ENCODE peak calls at places on chromosomes 1 and 21, in eight cellular contexts. N is heart right ventricle, X is kidney, P is A549, Y is iPS DF 6.9, R is breast epithelium, I is esophagus muscularis mucosa, U is heart left ventricle. W is an unnamed sample. For H3K4me1, the result is how much of the 10 kb centered on the place peaks cover.

GRCh38 chr1:43878440-43878839 is 55.2 kb upstream of the ARTN start:
- DNase-seq in N (no peak), X (no peak), P (no peak), Y (no peak), R (no peak), I (no peak), U (no peak), W (no peak)

GRCh38 chr21:36699546-36700294 is 805 bp downstream of the SIM2 start:
- DNase-seq in N (no peak), X (no peak), P (no peak), Y (no peak), R (no peak), I (no peak), U (no peak), W (peak)

GRCh38 chr1:44500181-44501021 is 95.3 kb downstream of the RNF220 start:
- DNase-seq in N (peak), X (no peak), P (no peak), Y (no peak), R (no peak), I (no peak), U (no peak), W (no peak)

GRCh38 chr1:187509091-187509490 is 680.3 kb downstream of the PLA2G4A start:
- DNase-seq in N (no peak), X (no peak), P (peak), Y (no peak), R (no peak), I (no peak), U (no peak), W (no peak)

GRCh38 chr1:229991104-229991513 is 75.9 kb upstream of the GALNT2 start:
- DNase-seq in N (no peak), X (no peak), P (no peak), Y (no peak), R (no peak), I (peak), U (no peak), W (no peak)

GRCh38 chr1:28322209-28322608 is 6.6 kb upstream of the MED18 start:
- DNase-seq in N (no peak), X (no peak), P (peak), Y (no peak), R (no peak), I (no peak), U (no peak), W (no peak)

GRCh38 chr1:226223157-226223785 is at the start of gene MIXL1:
- DNase-seq in N (no peak), X (peak), P (no peak), Y (no peak), R (no peak), I (no peak), U (no peak), W (no peak)

GRCh38 chr1:74772945-74773344 is 40.0 kb downstream of the TYW3 start:
- DNase-seq in N (no peak), X (no peak), P (no peak), Y (no peak), R (no peak), I (no peak), U (no peak), W (no peak)

GRCh38 chr1:235423214-235423652 is 56.0 kb downstream of the TBCE start:
- DNase-seq in N (no peak), X (no peak), P (no peak), Y (no peak), R (no peak), I (no peak), U (no peak), W (no peak)

GRCh38 chr1:227898502-227899140 is 49.1 kb downstream of the WNT9A start:
- DNase-seq in N (peak), X (peak), P (no peak), Y (no peak), R (peak), I (no peak), U (peak), W (peak)

GRCh38 chr1:178688244-178688643 is 36.8 kb upstream of the RALGPS2 start:
- DNase-seq in N (no peak), X (no peak), P (no peak), Y (no peak), R (no peak), I (no peak), U (peak), W (no peak)

GRCh38 chr1:203871114-203871875 is 9.9 kb downstream of the SNRPE start:
- DNase-seq in N (peak), X (no peak), P (peak), Y (peak), R (no peak), I (no peak), U (no peak), W (no peak)

GRCh38 chr1:43997295-43997694 is 5.9 kb downstream of the CCDC24 start:
- DNase-seq in N (no peak), X (no peak), P (no peak), Y (no peak), R (no peak), I (no peak), U (no peak), W (no peak)

GRCh38 chr1:38561110-38561509 is 298.5 kb downstream of the RRAGC start:
- DNase-seq in N (no peak), X (no peak), P (no peak), Y (no peak), R (no peak), I (no peak), U (no peak), W (no peak)

GRCh38 chr1:248858096-248858890 is 592 bp downstream of the ZNF692 start:
- DNase-seq in N (peak), X (peak), P (peak), Y (no peak), R (peak), I (no peak), U (peak), W (peak)

GRCh38 chr1:8985915-8986813 is 40.1 kb downstream of the SLC2A7 start:
- DNase-seq in N (peak), X (peak), P (peak), Y (no peak), R (peak), I (no peak), U (peak), W (peak)

GRCh38 chr1:22119626-22120468 is 23.1 kb downstream of the WNT4 start:
- DNase-seq in N (no peak), X (no peak), P (no peak), Y (no peak), R (no peak), I (no peak), U (peak), W (no peak)

GRCh38 chr1:157691285-157691920 is 9.2 kb downstream of the FCRL3 start:
- DNase-seq in N (no peak), X (no peak), P (peak), Y (peak), R (no peak), I (no peak), U (no peak), W (no peak)

GRCh38 chr1:27018316-27018715 is 5.7 kb upstream of the TENT5B start:
- DNase-seq in N (no peak), X (no peak), P (no peak), Y (no peak), R (no peak), I (no peak), U (no peak), W (no peak)

DNA sequence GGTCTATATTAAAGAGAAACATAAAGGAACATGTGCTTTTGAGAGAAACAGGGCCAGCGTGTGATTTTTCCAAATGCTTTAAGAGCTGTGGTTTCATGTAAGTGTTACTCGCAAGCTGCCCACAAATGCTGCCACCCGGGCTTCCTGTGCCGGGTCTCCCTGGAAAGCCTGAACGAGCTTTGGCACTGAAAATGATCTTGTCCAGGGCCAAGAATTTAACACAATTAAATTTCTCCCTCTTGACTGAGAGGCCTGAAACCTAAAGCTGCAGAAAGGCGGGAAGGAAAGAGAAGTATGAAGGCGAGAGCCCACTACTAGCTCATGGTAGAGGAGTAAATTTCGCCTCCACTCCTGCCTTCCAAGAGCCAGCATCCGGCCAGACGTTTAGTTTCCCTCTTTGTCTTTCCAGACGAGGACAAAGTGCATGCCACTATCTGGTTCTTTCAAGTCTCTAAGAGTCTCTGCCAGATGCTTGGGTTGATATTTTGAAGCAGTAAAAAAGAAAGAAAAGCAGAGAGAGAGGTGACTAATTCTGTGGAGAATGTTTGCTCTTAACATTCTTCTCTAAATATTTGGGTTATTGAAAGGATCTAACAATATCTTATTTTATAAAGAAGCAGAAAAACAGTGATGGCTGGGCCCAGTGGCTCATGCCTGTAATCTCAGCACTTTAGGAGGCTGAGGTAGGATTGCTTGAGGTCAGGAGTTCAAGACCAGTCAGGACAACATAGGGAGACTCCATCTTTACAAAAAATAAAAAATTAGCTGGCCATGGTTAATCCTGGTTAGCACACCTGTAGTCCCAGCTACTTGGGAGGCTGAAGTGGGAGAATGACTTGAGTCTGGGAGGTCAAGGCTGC is 100.0 kb upstream of the HNRNPU start:
- DNase-seq in N (no peak), X (no peak), P (peak), Y (no peak), R (no peak), I (no peak), U (no peak), W (no peak)
- H3K4me3 ChIP-seq in N (no peak), X (no peak), P (no peak), Y (no peak), R (peak), I (peak), U (no peak), W (peak)

GRCh38 chr1:112702067-112702395 is 4.9 kb downstream of the RHOC start:
- DNase-seq in N (no peak), X (no peak), P (no peak), Y (no peak), R (no peak), I (no peak), U (no peak), W (no peak)
- H3K4me1 ChIP-seq in N (under half), X (half or more), P (half or more), Y (under half), R (under half), I (half or more), U (half or more), W (under half)

GRCh38 chr1:186502087-186502486 is 41.2 kb upstream of the PDC start:
- DNase-seq in N (no peak), X (no peak), P (no peak), Y (no peak), R (no peak), I (no peak), U (no peak), W (no peak)
- H3K27ac ChIP-seq in N (no peak), X (no peak), P (peak), Y (no peak), R (no peak), I (no peak), U (no peak), W (no peak)

DNA sequence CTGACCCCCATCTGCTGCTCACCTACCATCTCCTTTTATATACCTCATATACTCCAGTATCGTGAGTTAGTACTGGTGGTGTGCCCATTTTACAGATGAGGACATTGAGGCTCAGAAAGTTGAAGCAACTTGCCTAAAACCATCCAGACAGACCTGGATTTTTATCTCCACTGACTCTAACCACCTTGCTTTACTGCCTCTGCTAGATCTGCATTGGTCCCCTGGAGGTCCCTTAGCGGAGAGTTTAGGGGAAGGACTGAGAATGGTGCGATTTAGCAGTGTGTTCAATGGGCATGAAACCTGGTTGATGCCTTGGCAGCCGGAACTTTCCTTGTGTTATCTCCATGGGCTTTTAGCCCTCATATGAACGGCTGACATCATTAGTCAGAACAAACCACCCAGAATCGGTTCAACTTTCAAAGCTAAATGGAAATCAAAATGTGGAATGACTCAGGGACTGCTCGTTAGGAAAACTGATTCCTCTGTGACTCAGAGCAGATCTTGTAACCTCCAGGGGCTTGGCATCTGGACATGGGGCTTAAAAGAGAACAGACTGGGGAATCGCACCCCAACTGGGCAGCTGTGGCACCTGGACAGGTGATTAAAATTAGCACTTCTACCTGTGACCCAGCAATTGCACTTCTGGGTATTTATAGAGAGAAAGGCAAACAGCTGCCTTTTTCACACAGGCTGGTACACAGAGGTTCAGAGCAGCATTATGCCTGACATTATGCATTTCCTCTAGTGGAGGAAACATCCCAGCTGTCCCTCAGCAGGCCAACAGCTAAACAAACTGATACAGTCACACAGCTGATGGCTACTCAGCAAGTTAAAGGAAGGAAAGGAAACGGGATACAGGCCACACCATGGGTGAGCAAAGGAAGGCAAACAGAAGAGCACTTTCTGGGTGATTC is 25.3 kb downstream of the TMEM51 start:
- DNase-seq in N (no peak), X (no peak), P (peak), Y (no peak), R (no peak), I (no peak), U (no peak), W (no peak)
- H3K4me3 ChIP-seq in N (no peak), X (no peak), P (no peak), Y (no peak), R (no peak), I (no peak), U (no peak), W (no peak)

GRCh38 chr1:185531838-185532237 is 202.4 kb upstream of the HMCN1 start:
- DNase-seq in N (no peak), X (no peak), P (no peak), Y (no peak), R (no peak), I (no peak), U (no peak), W (no peak)
- H3K4me1 ChIP-seq in N (under half), X (under half), P (under half), Y (under half), R (under half), I (under half), U (under half), W (under half)

GRCh38 chr1:115829947-115830346 is 11.0 kb downstream of the NHLH2 start:
- DNase-seq in N (no peak), X (no peak), P (no peak), Y (no peak), R (no peak), I (no peak), U (no peak), W (no peak)
- H3K27ac ChIP-seq in N (no peak), X (no peak), P (no peak), Y (no peak), R (no peak), I (no peak), U (no peak), W (no peak)

W was measured in aorta.